ENCODE peak calls at places on chromosomes 11 and 22, in seven cellular contexts. T is AG04450; H is NCI-H69; Q is HEK293T; J is activated T-helper 1 cell treated with anti-CD3 and anti-CD28 coated beads, Interleukin-12 subunit alpha, Interleukin-12 subunit beta, Interleukin-2, Interleukin-4 antibody, amounts not matched to agents 30 ng/mL and 10 ng/mL and 1 ng/mL, durations not matched to agents 14 hours and 24 hours and 36 hours; X is trophoblast cell; I is NAMALWA. E is an unnamed sample.

GRCh38 chr11:130510407-130511006 is 62.1 kb downstream of the ADAMTS15 start:
- DNase-seq in Q (no peak), H (no peak), T (no peak), J (no peak), X (no peak), I (no peak), E (no peak)

GRCh38 chr22:23756891-23757290 is 2.7 kb upstream of the VPREB3 start:
- DNase-seq in H (no peak), Q (no peak), I (no peak), T (no peak), J (no peak), X (no peak), E (no peak)

GRCh38 chr22:21003782-21004181 is 1.9 kb upstream of the THAP7 start:
- DNase-seq in X (no peak), I (no peak), H (peak; percentile 73), Q (no peak), T (no peak), J (no peak), E (no peak)

GRCh38 chr22:24225044-24225601 is 19.8 kb downstream of the GGT5 start:
- DNase-seq in X (no peak), J (no peak), H (no peak), I (no peak), T (no peak), Q (no peak), E (no peak)

GRCh38 chr11:106471273-106471672 is 393.8 kb downstream of the AASDHPPT start:
- DNase-seq in H (no peak), T (no peak), I (no peak), J (no peak), X (no peak), Q (no peak), E (no peak)

GRCh38 chr22:23353004-23353403 is 172.7 kb downstream of the BCR start:
- DNase-seq in I (no peak), T (no peak), Q (no peak), H (no peak), J (no peak), X (no peak), E (no peak)

GRCh38 chr11:73478737-73479347 is 102.6 kb downstream of the RELT start:
- DNase-seq in H (peak; percentile 68), Q (peak; percentile 55), X (no peak), T (no peak), J (no peak), I (peak; percentile 32), E (peak; percentile 19)

GRCh38 chr11:11407065-11407737 is 54.2 kb upstream of the CSNK2A3 start:
- DNase-seq in X (no peak), H (peak; percentile 78), I (no peak), T (no peak), Q (no peak), J (no peak), E (no peak)

GRCh38 chr22:36145881-36146280 is 14.7 kb downstream of the APOL3 start:
- DNase-seq in T (no peak), I (no peak), Q (no peak), J (no peak), H (no peak), X (peak; percentile 61), E (no peak)

GRCh38 chr11:76629853-76630599 is 40.5 kb downstream of the LRRC32 start:
- DNase-seq in X (peak; percentile 70), H (no peak), J (no peak), I (no peak), T (no peak), Q (no peak), E (no peak)

GRCh38 chr11:2207773-2208621 is 36.4 kb upstream of the TH start:
- DNase-seq in Q (no peak), I (no peak), J (no peak), X (peak; percentile 99), T (no peak), H (no peak), E (no peak)

GRCh38 chr11:91163619-91164451 is 941.0 kb upstream of the CHORDC1 start:
- DNase-seq in X (no peak), T (no peak), Q (no peak), H (peak; percentile 96), I (no peak), J (no peak), E (no peak)

GRCh38 chr11:12331239-12331874 is 46.0 kb upstream of the PARVA start:
- DNase-seq in X (peak; percentile 84), J (peak; percentile 48), I (peak; percentile 79), T (peak; percentile 71), H (peak; percentile 97), Q (peak; percentile 73), E (peak; percentile 34)

E was measured in HuH-7.5.